ENCODE peak calls at places on chromosomes 16 and 17, in eight cellular contexts. O is endothelial cell of umbilical vein, C is HCT116, I is H1, H is GM23338, B is HepG2, R is K562, M is GM12878. T is an unnamed sample.

GRCh38 chr16:85650864-85651811 is 37.6 kb downstream of the GINS2 start:
- DNase-seq in R (no peak), M (no peak), H (no peak), I (no peak), C (no peak), B (no peak), O (no peak), T (no peak)

GRCh38 chr17:18041776-18042175 is 2.6 kb downstream of the GID4 start:
- DNase-seq in M (no peak), H (no peak), O (no peak), I (no peak), C (no peak), R (no peak), B (no peak), T (no peak)

GRCh38 chr17:61411944-61412859 is 12.6 kb downstream of the TBX2 start:
- DNase-seq in C (peak), O (peak), I (peak), B (peak), H (peak), M (peak), R (peak), T (no peak)

GRCh38 chr17:80859004-80859941 is 132.4 kb upstream of the CHMP6 start:
- DNase-seq in B (no peak), O (peak), C (no peak), R (no peak), I (no peak), M (no peak), H (peak), T (no peak)

GRCh38 chr17:75183999-75184884 is 1.5 kb upstream of the SUMO2 start:
- DNase-seq in I (no peak), B (no peak), M (no peak), C (no peak), H (no peak), R (no peak), O (no peak), T (no peak)

GRCh38 chr16:81201267-81201666 is 37.2 kb upstream of the BCO1 start:
- DNase-seq in B (no peak), I (no peak), O (no peak), M (no peak), H (no peak), C (no peak), R (no peak), T (no peak)

GRCh38 chr17:43449470-43450202 is 34.1 kb upstream of the DHX8 start:
- DNase-seq in C (no peak), I (no peak), R (no peak), B (peak), H (no peak), M (no peak), O (no peak), T (no peak)

GRCh38 chr17:20143740-20144139 is 134.6 kb downstream of the SPECC1 start:
- DNase-seq in C (no peak), B (no peak), H (peak), O (no peak), I (no peak), R (no peak), M (no peak), T (no peak)

GRCh38 chr16:56310685-56311084 is 114.7 kb downstream of the AMFR start:
- DNase-seq in H (no peak), C (no peak), I (no peak), M (no peak), B (no peak), R (no peak), O (no peak), T (no peak)

GRCh38 chr17:33668516-33668915 is 375.4 kb upstream of the ASIC2 start:
- DNase-seq in B (no peak), C (no peak), H (no peak), R (no peak), I (no peak), O (no peak), M (no peak), T (no peak)

GRCh38 chr17:50423553-50424159 is 2.4 kb upstream of the ACSF2 start:
- DNase-seq in R (peak), B (peak), M (no peak), H (peak), C (peak), I (no peak), O (peak), T (no peak)

GRCh38 chr17:47857551-47858410 is 6.8 kb upstream of the SP6 start:
- DNase-seq in O (no peak), M (no peak), I (no peak), C (no peak), B (no peak), H (peak), R (no peak), T (no peak)

GRCh38 chr17:13513039-13513405 is 88.7 kb downstream of the HS3ST3A1 start:
- DNase-seq in I (no peak), R (peak), O (no peak), M (no peak), B (no peak), H (peak), C (no peak), T (no peak)

GRCh38 chr17:10697092-10698081 is at the start of the genes ADPRM and SCO1:
- DNase-seq in C (peak), B (peak), I (peak), M (peak), H (peak), O (peak), R (peak), T (peak)

GRCh38 chr16:10561425-10561824 is 19.0 kb downstream of the EMP2 start:
- DNase-seq in I (no peak), M (no peak), C (no peak), H (no peak), O (no peak), B (no peak), R (no peak), T (no peak)

GRCh38 chr16:10558305-10558704 is 22.1 kb downstream of the EMP2 start:
- DNase-seq in C (no peak), O (no peak), B (no peak), R (no peak), M (no peak), H (no peak), I (no peak), T (no peak)

GRCh38 chr16:10561001-10561400 is 19.4 kb downstream of the EMP2 start:
- DNase-seq in R (no peak), H (no peak), I (no peak), C (no peak), O (no peak), B (no peak), M (no peak), T (no peak)

GRCh38 chr16:10557750-10558149 is 22.6 kb downstream of the EMP2 start:
- DNase-seq in I (no peak), O (no peak), M (no peak), B (no peak), H (no peak), R (no peak), C (no peak), T (no peak)

GRCh38 chr16:10558746-10559641 is 21.4 kb downstream of the EMP2 start:
- DNase-seq in H (no peak), O (peak), R (no peak), B (no peak), M (no peak), C (no peak), I (no peak), T (no peak)
- TF ChIP-seq POLR2AphosphoS5 in H (no peak), O (no peak), R (no peak), B (no peak), M (no peak), C (no peak), I (no peak), T (no peak)

GRCh38 chr17:71335212-71335611 is 785.6 kb upstream of the SOX9 start:
- DNase-seq in O (no peak), M (no peak), H (no peak), C (no peak), I (no peak), R (no peak), B (no peak), T (no peak)

GRCh38 chr17:71334041-71334781 is 786.6 kb upstream of the SOX9 start:
- DNase-seq in M (no peak), C (no peak), O (no peak), R (no peak), B (no peak), H (peak), I (no peak), T (no peak)

GRCh38 chr17:71337903-71338302 is 782.9 kb upstream of the SOX9 start:
- DNase-seq in C (no peak), O (no peak), B (no peak), M (no peak), H (no peak), I (no peak), R (no peak), T (no peak)

GRCh38 chr17:71339219-71339618 is 781.6 kb upstream of the SOX9 start:
- DNase-seq in O (no peak), C (no peak), M (no peak), I (no peak), B (no peak), H (no peak), R (no peak), T (no peak)

GRCh38 chr17:71338396-71338795 is 782.4 kb upstream of the SOX9 start:
- DNase-seq in C (no peak), B (no peak), I (no peak), H (no peak), R (no peak), O (no peak), M (no peak), T (no peak)
- TF ChIP-seq EZH2 in C (no peak), B (no peak), I (no peak), H (no peak), R (no peak), O (no peak), M (no peak), T (no peak)

GRCh38 chr17:55283256-55283965 is 18.7 kb downstream of the HLF start:
- DNase-seq in R (no peak), H (no peak), M (no peak), I (no peak), C (no peak), O (no peak), B (peak), T (no peak)
- H3K27ac ChIP-seq in R (no peak), H (no peak), M (no peak), I (no peak), C (no peak), O (no peak), B (peak), T (no peak)

GRCh38 chr17:16085066-16085699 is 85.6 kb downstream of the TTC19 start:
- DNase-seq in C (no peak), B (no peak), M (no peak), O (peak), H (no peak), R (no peak), I (no peak), T (no peak)
- TF ChIP-seq POLR2AphosphoS5 in C (no peak), B (no peak), M (no peak), O (no peak), H (no peak), R (no peak), I (no peak), T (no peak)

DNA sequence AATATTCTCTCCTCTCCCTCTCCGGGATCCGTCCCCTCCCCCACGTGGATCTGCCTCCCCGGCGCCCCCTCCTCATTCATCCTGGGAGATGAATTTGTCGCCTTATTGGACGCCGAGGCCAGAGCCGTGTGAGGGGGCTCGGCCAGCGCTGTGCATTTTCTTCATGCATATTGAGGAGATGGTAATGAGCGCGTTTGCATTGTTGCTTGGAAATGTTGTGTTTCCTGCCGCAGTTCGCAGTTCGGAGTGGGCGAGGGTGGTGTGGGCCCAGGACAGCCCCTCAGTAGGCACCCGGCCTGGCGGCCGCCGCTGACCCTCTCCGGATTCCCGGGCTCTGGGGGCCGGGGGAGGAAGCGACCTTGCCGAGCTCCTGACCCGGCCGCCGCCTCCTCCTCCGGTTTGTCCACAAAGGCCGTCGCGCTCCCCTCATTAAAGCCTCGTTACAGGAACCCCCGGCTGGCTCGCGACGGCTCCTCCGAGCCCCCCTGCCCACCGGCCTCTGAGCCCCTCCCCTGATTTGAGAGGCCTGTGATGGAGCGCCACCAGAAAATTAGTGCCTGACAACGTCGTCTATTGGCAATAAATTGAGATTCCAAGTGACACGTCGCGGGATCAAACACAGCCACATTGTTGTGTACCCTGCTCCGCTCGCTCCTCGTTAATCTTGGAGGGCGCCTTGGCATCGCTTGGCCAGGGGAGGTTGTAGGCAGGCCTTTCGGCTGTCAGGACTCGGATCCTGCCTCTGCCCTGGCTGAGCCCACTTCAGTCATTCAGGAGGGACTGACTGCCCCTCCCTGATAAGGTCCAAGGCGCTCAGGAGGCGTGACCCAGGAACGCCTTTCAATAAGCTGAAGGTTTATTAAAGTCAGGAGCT is 4.8 kb upstream of the IRX3 start:
- DNase-seq in R (no peak), O (no peak), B (no peak), H (peak), C (no peak), M (no peak), I (peak), T (no peak)
- TF ChIP-seq EZH2 in R (no peak), O (peak), B (no peak), H (peak), C (no peak), M (no peak), I (peak), T (no peak)